ENCODE peak calls at places on chromosomes 13 and 19, in four cellular contexts. H, Y, D and X are unnamed samples.

GRCh38 chr13:97809576-97809975 is 143.9 kb upstream of the IPO5 start:
- DNase-seq in H (no peak), Y (no peak), D (no peak), X (no peak)

GRCh38 chr19:43699506-43700367 is 16.1 kb upstream of the IRGC start:
- DNase-seq in H (no peak), Y (peak; percentile 28), D (no peak), X (peak; percentile 73)

GRCh38 chr13:97914537-97914936 is 38.9 kb upstream of the IPO5 start:
- DNase-seq in H (no peak), Y (no peak), D (no peak), X (no peak)

GRCh38 chr13:44680746-44681355 is 104.7 kb upstream of the TSC22D1 start:
- DNase-seq in H (no peak), Y (no peak), D (no peak), X (no peak)

GRCh38 chr13:20608438-20609020 is 41.6 kb downstream of the IFT88 start:
- DNase-seq in H (no peak), Y (no peak), D (no peak), X (no peak)

GRCh38 chr13:44368599-44369368 is 4.8 kb upstream of the SERP2 start:
- DNase-seq in H (no peak), Y (no peak), D (no peak), X (no peak)

GRCh38 chr13:20424959-20425358 is 100.7 kb downstream of the CRYL1 start:
- DNase-seq in H (no peak), Y (no peak), D (no peak), X (no peak)

GRCh38 chr19:17095141-17095919 is 19.8 kb downstream of the MYO9B start:
- DNase-seq in H (peak; percentile 82), Y (no peak), D (no peak), X (no peak)

GRCh38 chr13:101876951-101877350 is 424.5 kb downstream of the ITGBL1 start:
- DNase-seq in H (no peak), Y (no peak), D (no peak), X (no peak)

GRCh38 chr19:10612515-10613119 is 12.7 kb upstream of the SLC44A2 start:
- DNase-seq in H (no peak), Y (no peak), D (no peak), X (no peak)

GRCh38 chr13:42272115-42272756 is at the start of gene AKAP11:
- DNase-seq in H (peak; percentile 32), Y (peak; percentile 75), D (peak; percentile 39), X (peak; percentile 71)

GRCh38 chr13:108985166-108985565 is 355.8 kb downstream of the MYO16 start:
- DNase-seq in H (no peak), Y (no peak), D (no peak), X (no peak)

GRCh38 chr19:11196406-11197287 is 698 bp downstream of the KANK2 start:
- DNase-seq in H (peak; percentile 80), Y (peak; percentile 48), D (no peak), X (peak; percentile 53)

GRCh38 chr19:1814391-1814790 is 2.3 kb upstream of the ATP8B3 start:
- DNase-seq in H (no peak), Y (no peak), D (no peak), X (no peak)

GRCh38 chr19:917323-918151 is at the start of gene KISS1R:
- DNase-seq in H (peak; percentile 44), Y (peak; percentile 65), D (no peak), X (no peak)

GRCh38 chr13:105972306-105972721 is 563.1 kb downstream of the EFNB2 start:
- DNase-seq in H (no peak), Y (no peak), D (no peak), X (no peak)

GRCh38 chr19:53812335-53812734 is 11.8 kb downstream of the NLRP12 start:
- DNase-seq in H (no peak), Y (no peak), D (no peak), X (no peak)

GRCh38 chr13:41802684-41803554 is 158.0 kb downstream of the VWA8 start:
- DNase-seq in H (no peak), Y (no peak), D (no peak), X (no peak)

GRCh38 chr13:111049791-111050538 is 65.1 kb upstream of the ARHGEF7 start:
- DNase-seq in H (peak; percentile 31), Y (no peak), D (no peak), X (no peak)

GRCh38 chr19:47699360-47699917 is 13.8 kb upstream of the EHD2 start:
- DNase-seq in H (peak; percentile 73), Y (peak; percentile 80), D (peak; percentile 34), X (peak; percentile 72)

GRCh38 chr19:44757057-44757734 is 8.7 kb downstream of the BCL3 start:
- DNase-seq in H (peak; percentile 52), Y (peak; percentile 83), D (no peak), X (peak; percentile 53)

GRCh38 chr19:16447015-16447384 is 24.8 kb downstream of the EPS15L1 start:
- DNase-seq in H (peak; percentile 92), Y (no peak), D (no peak), X (peak; percentile 49)

GRCh38 chr13:92390217-92390616 is 836.4 kb upstream of the GPC6 start:
- DNase-seq in H (no peak), Y (no peak), D (no peak), X (no peak)

GRCh38 chr19:39363909-39364457 is 21.8 kb downstream of the SAMD4B start:
- DNase-seq in H (no peak), Y (no peak), D (no peak), X (no peak)

GRCh38 chr13:111572956-111573355 is 252.5 kb downstream of the TEX29 start:
- DNase-seq in H (no peak), Y (no peak), D (no peak), X (no peak)

GRCh38 chr19:46634045-46634655 is 1.9 kb downstream of the GNG8 start:
- DNase-seq in H (peak; percentile 81), Y (peak; percentile 89), D (peak; percentile 92), X (peak; percentile 91)

GRCh38 chr19:47882890-47883289 is 3.2 kb downstream of the SULT2A1 start:
- DNase-seq in H (no peak), Y (no peak), D (no peak), X (no peak)

GRCh38 chr19:37778613-37779138 is 710 bp downstream of the ZNF573 start:
- DNase-seq in H (peak; percentile 17), Y (no peak), D (no peak), X (no peak)

GRCh38 chr19:35777961-35778360 is 2.6 kb downstream of the ARHGAP33 start:
- DNase-seq in H (no peak), Y (no peak), D (no peak), X (no peak)

GRCh38 chr13:84925443-84925842 is 873.8 kb downstream of the SLITRK6 start:
- DNase-seq in H (no peak), Y (no peak), D (no peak), X (no peak)

GRCh38 chr13:102912599-102912998 is 66.8 kb downstream of the ERCC5 start:
- DNase-seq in H (no peak), Y (no peak), D (no peak), X (no peak)

GRCh38 chr19:44904426-44904994 is 1.1 kb upstream of the APOE start:
- DNase-seq in H (no peak), Y (no peak), D (no peak), X (no peak)

GRCh38 chr19:34323433-34324204 is 41.4 kb upstream of the GPI start:
- DNase-seq in H (no peak), Y (no peak), D (no peak), X (no peak)

GRCh38 chr13:33471182-33471581 is 185.6 kb upstream of the STARD13 start:
- DNase-seq in H (no peak), Y (no peak), D (no peak), X (no peak)

GRCh38 chr13:59823495-59823894 is 340.2 kb downstream of the DIAPH3 start:
- DNase-seq in H (peak; percentile 4), Y (no peak), D (no peak), X (no peak)

GRCh38 chr19:45391346-45391745 is 13.5 kb downstream of the PPP1R13L start:
- DNase-seq in H (no peak), Y (no peak), D (no peak), X (no peak)

GRCh38 chr13:44739539-44739938 is 163.4 kb upstream of the TSC22D1 start:
- DNase-seq in H (no peak), Y (no peak), D (no peak), X (no peak)